ENCODE peak calls at places on chromosomes 12 and 14, in six cellular contexts. M, H, G, L, D and Y are unnamed samples. For H3K9me3, the result is how much of the 10 kb centered on the place peaks cover.

GRCh38 chr14:72775923-72776554 is 117.9 kb downstream of the DPF3 start:
- DNase-seq in G (no peak), M (no peak), L (no peak), D (no peak), H (no peak), Y (no peak)

GRCh38 chr12:100959481-100959880 is 164.9 kb downstream of the ANO4 start:
- DNase-seq in D (no peak), H (no peak), M (no peak), L (no peak), G (no peak), Y (no peak)

GRCh38 chr14:58633831-58634230 is 3.9 kb upstream of the DACT1 start:
- DNase-seq in H (no peak), M (no peak), G (no peak), D (no peak), L (no peak), Y (no peak)

GRCh38 chr14:102490456-102490855 is 19.1 kb downstream of the ANKRD9 start:
- DNase-seq in G (no peak), L (peak), M (no peak), D (no peak), H (no peak), Y (no peak)

GRCh38 chr12:41527529-41528116 is 339.5 kb downstream of the PDZRN4 start:
- DNase-seq in G (no peak), M (no peak), H (no peak), L (no peak), D (no peak), Y (no peak)

GRCh38 chr12:105018761-105019160 is 32.6 kb downstream of the NOPCHAP1 start:
- DNase-seq in G (no peak), D (no peak), L (no peak), H (no peak), M (no peak), Y (no peak)

GRCh38 chr12:22360772-22361171 is 26.3 kb upstream of the ST8SIA1 start:
- DNase-seq in L (no peak), M (no peak), H (no peak), G (no peak), D (no peak), Y (no peak)

GRCh38 chr14:91401751-91402150 is 15.9 kb downstream of the CCDC88C start:
- DNase-seq in M (no peak), L (no peak), H (no peak), G (no peak), D (no peak), Y (no peak)

GRCh38 chr12:110934093-110934852 is 13.9 kb upstream of the MYL2 start:
- DNase-seq in G (no peak), D (no peak), H (no peak), M (peak), L (peak), Y (no peak)

GRCh38 chr12:44817687-44818086 is 58.4 kb downstream of the NELL2 start:
- DNase-seq in L (no peak), M (no peak), H (no peak), D (no peak), G (no peak), Y (no peak)

GRCh38 chr14:34049769-34050168 is 98.9 kb upstream of the EGLN3 start:
- DNase-seq in G (no peak), L (no peak), M (no peak), D (no peak), H (no peak), Y (no peak)

GRCh38 chr14:68851078-68851477 is 58.2 kb upstream of the ZFP36L1 start:
- DNase-seq in G (no peak), D (no peak), L (no peak), M (no peak), H (no peak), Y (no peak)

GRCh38 chr12:100472325-100472724 is 1.3 kb upstream of the NR1H4 start:
- DNase-seq in L (no peak), G (no peak), D (no peak), M (no peak), H (no peak), Y (no peak)

GRCh38 chr12:96132819-96133218 is 61.4 kb upstream of the ELK3 start:
- DNase-seq in H (no peak), L (no peak), D (no peak), M (no peak), G (no peak), Y (no peak)
- TF ChIP-seq CTCF in H (peak), L (no peak), D (peak), M (peak), G (no peak), Y (no peak)

DNA sequence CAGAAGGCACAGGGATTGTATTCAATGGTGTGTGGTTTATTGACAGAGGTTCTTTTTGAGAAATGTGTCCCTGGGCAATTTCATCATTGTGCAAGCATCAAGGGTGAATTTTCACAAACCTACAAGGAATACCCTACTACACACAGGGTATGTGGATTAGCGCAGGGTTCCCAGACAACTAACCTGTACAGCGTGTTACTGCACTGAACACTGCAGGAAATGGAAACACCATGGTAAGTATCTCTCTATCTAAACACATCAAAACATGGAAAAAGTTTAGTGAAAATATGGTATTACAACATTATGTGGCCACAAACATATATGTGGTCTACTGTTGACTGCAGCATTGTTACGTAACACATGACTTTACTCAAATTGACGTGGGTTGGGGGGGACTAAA is 893.0 kb downstream of the TMEM121 start:
- DNase-seq in M (no peak), H (no peak), D (no peak), G (no peak), L (no peak), Y (no peak)
- H3K9me3 ChIP-seq in M (under half), H (under half), D (under half), G (under half), L (under half), Y (under half)

DNA sequence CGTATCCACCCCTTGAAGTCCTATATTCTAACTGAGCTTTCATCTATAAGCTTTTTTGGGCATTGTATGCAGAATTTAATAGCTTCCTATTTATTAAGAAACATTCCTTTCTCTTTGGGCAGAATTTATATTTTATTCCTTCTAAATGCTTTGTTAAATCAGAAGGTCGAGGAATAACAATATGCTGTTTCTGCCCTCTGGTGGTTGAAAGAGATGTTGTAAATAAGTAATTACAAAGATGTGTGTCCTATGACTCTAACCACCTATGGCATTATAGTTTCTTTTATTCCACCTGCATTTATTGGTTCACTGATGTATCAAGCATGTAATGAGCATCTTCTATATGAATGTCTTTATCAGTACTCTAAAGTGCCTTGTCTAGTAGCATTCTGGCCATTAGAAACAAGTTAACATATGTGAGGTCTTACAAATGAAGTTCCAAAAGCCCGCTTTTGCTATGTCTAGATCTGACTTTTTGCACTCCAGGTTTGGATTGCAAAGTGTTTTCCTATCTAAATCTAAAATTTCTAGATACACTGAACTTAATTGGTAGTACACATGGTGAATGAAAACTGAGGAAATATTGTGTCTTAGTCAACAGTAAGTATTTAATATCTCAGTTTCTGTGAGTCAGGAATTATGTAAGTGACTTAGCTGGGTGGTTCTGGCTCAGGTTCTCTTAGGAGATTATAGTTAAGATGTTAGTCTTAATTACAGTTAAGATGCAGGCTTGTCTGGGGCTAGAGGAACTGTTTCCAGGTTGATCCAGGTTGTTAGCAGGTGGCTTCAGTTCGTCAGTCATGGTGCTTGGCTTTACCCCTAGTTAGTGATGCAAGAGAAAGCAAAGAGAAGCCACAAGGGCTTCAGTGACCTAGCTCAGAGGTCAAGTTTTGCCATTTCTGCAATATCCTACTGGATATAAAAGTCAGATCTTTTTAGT is 57.5 kb downstream of the PLEKHA5 start:
- DNase-seq in D (no peak), G (no peak), M (no peak), L (no peak), H (no peak), Y (no peak)
- TF ChIP-seq CTCF in D (peak), G (peak), M (peak), L (peak), H (peak), Y (peak)

DNA sequence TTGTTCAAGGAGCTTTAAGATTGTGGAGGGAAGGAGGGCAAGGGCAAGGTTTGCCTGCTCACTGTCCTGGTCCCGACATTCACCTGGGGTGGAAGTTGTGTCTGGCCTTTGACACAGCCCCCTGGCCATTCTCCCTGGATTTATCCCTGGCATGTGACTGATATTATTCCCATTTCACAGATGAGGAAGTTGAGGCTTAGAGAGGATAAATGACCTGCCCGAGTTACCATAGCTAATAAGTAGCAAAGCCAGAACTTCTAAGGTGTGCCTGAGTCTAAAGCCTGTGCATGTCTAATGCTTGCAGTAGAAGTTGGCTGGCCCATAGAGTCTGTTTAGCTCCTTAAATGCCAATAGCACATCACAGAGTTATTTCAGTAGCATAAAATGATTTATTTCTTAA is 720 bp upstream of the FGF6 start:
- DNase-seq in G (no peak), H (no peak), D (no peak), L (no peak), M (no peak), Y (no peak)
- H3K9me3 ChIP-seq in G (under half), H (under half), D (under half), L (under half), M (under half), Y (under half)

GRCh38 chr12:48818831-48819590 is 715 bp downstream of the CACNB3 start:
- DNase-seq in G (no peak), M (no peak), H (peak), L (no peak), D (no peak), Y (no peak)
- TF ChIP-seq CTCF in G (no peak), M (no peak), H (peak), L (no peak), D (no peak), Y (no peak)

GRCh38 chr12:133081408-133081806 is 684 bp downstream of the ZNF140 start:
- DNase-seq in H (peak), L (no peak), D (no peak), G (peak), M (no peak), Y (no peak)

GRCh38 chr12:133080619-133081407 is at the start of gene ZNF140:
- DNase-seq in D (peak), L (peak), M (peak), H (peak), G (peak), Y (peak)

GRCh38 chr12:133083345-133083744 is 2.6 kb downstream of the ZNF140 start:
- DNase-seq in D (no peak), M (no peak), H (no peak), G (no peak), L (no peak), Y (no peak)

DNA sequence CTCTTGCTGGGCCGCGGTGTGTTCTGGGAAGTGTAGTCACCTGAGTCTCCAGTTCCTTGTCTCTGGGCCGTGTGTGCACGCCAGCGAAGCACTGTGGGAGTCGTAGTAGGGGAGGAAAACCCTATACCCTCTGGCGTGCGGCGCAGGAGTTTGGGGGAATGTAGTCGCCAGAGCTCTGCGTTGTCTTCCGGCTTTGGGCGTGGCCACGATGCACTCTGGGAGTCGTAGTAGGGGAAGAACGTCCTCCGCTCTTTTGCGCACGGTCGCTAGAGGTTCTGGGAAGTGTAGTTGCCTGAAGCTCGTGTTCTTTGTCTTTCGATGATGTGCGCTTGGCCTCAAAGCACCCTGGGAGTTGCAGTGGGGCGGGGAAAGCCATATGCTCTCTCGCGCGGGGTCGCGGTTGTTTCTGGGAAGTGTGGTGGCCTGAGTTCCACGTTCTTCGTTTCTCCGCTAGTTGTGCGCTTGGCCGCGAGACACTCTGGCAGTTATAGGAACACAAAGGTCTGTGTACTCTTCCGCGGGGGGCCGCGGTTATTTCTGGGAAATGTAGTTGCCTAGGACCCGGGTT is 588 bp upstream of the ZNF140 start:
- DNase-seq in H (peak), D (peak), M (peak), G (peak), L (peak), Y (peak)
- H3K9me3 ChIP-seq in H (half or more), D (half or more), M (under half), G (under half), L (under half), Y (half or more)

DNA sequence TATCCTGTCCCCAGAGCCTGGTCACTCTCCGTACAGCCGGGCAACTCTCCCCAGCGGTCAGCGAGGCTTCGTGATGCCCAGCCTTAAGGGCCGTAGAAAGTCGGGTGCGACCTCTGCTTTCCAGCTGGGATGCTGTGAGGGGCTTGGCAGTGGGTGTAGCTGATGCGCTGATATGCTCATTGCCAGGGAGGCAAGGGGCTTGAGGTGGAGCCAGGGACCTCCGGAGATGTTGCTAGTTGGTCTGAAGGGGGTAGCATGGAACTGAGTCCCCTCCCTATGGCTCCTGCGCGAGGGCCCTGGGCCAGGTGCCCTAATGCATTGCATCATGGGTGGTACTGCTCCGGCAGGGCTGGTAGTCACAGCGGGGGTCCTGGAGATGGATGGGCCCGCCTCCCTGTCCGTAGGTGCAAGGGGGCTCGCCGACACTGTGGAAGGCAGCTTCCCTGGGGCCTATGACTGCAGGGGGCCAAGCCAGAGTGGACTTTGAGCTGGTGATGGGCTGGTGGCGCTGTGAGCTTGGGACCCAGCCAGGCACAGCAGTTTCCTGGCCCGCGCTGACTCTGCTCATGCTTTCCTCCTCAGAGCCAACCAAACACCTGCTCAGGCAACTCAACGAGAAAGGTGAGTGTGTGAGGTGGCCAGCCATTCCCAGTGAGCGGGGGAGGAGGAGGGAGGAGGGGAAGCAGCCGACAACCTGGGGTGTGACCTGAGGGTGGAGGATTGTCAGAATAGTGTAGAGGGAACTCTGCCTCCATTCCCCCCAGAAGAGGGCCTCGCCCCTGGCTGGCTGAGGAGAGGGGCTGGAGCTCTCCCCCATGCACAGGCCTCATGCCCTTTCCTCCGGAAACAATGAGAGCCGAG is 32.3 kb downstream of the PLEKHG3 start:
- DNase-seq in H (no peak), G (peak), M (no peak), D (peak), L (peak), Y (no peak)
- TF ChIP-seq CTCF in H (no peak), G (peak), M (no peak), D (no peak), L (no peak), Y (no peak)